ENCODE peak calls at places on chromosomes 11 and 22, in eight cellular contexts. One of them, this sample, is unnamed.

GRCh38 chr11:68927280-68928107 is 23.8 kb downstream of the IGHMBP2 start:
- DNase-seq in psoas muscle: no peak
- DNase-seq in neural progenitor cell: no peak
- DNase-seq in BE2C: no peak
- DNase-seq in GM23338: no peak
- DNase-seq in lung: no peak
- DNase-seq in PC-9: no peak
- DNase-seq in heart left ventricle: no peak
- DNase-seq in this sample: no peak

GRCh38 chr11:38411149-38411548 is 1813.1 kb upstream of the RAG2 start:
- DNase-seq in psoas muscle: no peak
- DNase-seq in neural progenitor cell: no peak
- DNase-seq in BE2C: no peak
- DNase-seq in GM23338: peak; percentile 8
- DNase-seq in lung: no peak
- DNase-seq in PC-9: no peak
- DNase-seq in heart left ventricle: no peak
- DNase-seq in this sample: no peak

GRCh38 chr11:95831198-95831883 is 41.0 kb downstream of the CEP57 start:
- DNase-seq in psoas muscle: no peak
- DNase-seq in neural progenitor cell: no peak
- DNase-seq in BE2C: no peak
- DNase-seq in GM23338: no peak
- DNase-seq in lung: no peak
- DNase-seq in PC-9: no peak
- DNase-seq in heart left ventricle: no peak
- DNase-seq in this sample: no peak

GRCh38 chr11:44744160-44744559 is 17.4 kb downstream of the TSPAN18 start:
- DNase-seq in psoas muscle: no peak
- DNase-seq in neural progenitor cell: no peak
- DNase-seq in BE2C: no peak
- DNase-seq in GM23338: no peak
- DNase-seq in lung: no peak
- DNase-seq in PC-9: no peak
- DNase-seq in heart left ventricle: no peak
- DNase-seq in this sample: no peak

GRCh38 chr22:49934144-49934890 is 15.9 kb downstream of the CRELD2 start:
- DNase-seq in psoas muscle: peak; percentile 81
- DNase-seq in neural progenitor cell: no peak
- DNase-seq in BE2C: no peak
- DNase-seq in GM23338: no peak
- DNase-seq in lung: peak; percentile 80
- DNase-seq in PC-9: peak; percentile 88
- DNase-seq in heart left ventricle: peak; percentile 87
- DNase-seq in this sample: no peak

GRCh38 chr22:41485033-41485432 is 16.1 kb downstream of the ACO2 start:
- DNase-seq in psoas muscle: no peak
- DNase-seq in neural progenitor cell: no peak
- DNase-seq in BE2C: no peak
- DNase-seq in GM23338: no peak
- DNase-seq in lung: no peak
- DNase-seq in PC-9: no peak
- DNase-seq in heart left ventricle: no peak
- DNase-seq in this sample: no peak

GRCh38 chr22:39519681-39520053 is 695 bp upstream of the ATF4 start:
- DNase-seq in psoas muscle: peak; percentile 64
- DNase-seq in neural progenitor cell: peak; percentile 86
- DNase-seq in BE2C: peak; percentile 68
- DNase-seq in GM23338: peak; percentile 77
- DNase-seq in lung: peak; percentile 56
- DNase-seq in PC-9: no peak
- DNase-seq in heart left ventricle: peak; percentile 71
- DNase-seq in this sample: no peak

GRCh38 chr11:42066113-42066512 is 606.7 kb upstream of the LRRC4C start:
- DNase-seq in psoas muscle: no peak
- DNase-seq in neural progenitor cell: no peak
- DNase-seq in BE2C: peak; percentile 36
- DNase-seq in GM23338: no peak
- DNase-seq in lung: no peak
- DNase-seq in PC-9: peak; percentile 3
- DNase-seq in heart left ventricle: peak; percentile 31
- DNase-seq in this sample: no peak

GRCh38 chr11:44619931-44620725 is 54.7 kb downstream of the CD82 start:
- DNase-seq in psoas muscle: no peak
- DNase-seq in neural progenitor cell: no peak
- DNase-seq in BE2C: no peak
- DNase-seq in GM23338: no peak
- DNase-seq in lung: peak; percentile 25
- DNase-seq in PC-9: no peak
- DNase-seq in heart left ventricle: no peak
- DNase-seq in this sample: no peak

GRCh38 chr22:46539169-46539568 is 1.7 kb upstream of the CELSR1 start:
- DNase-seq in psoas muscle: no peak
- DNase-seq in neural progenitor cell: no peak
- DNase-seq in BE2C: no peak
- DNase-seq in GM23338: no peak
- DNase-seq in lung: peak; percentile 66
- DNase-seq in PC-9: peak; percentile 58
- DNase-seq in heart left ventricle: peak; percentile 5
- DNase-seq in this sample: no peak

GRCh38 chr22:20249797-20250354 is 18.2 kb downstream of the RTN4R start:
- DNase-seq in psoas muscle: peak; percentile 53
- DNase-seq in neural progenitor cell: no peak
- DNase-seq in BE2C: peak; percentile 61
- DNase-seq in GM23338: no peak
- DNase-seq in lung: no peak
- DNase-seq in PC-9: no peak
- DNase-seq in heart left ventricle: peak; percentile 39
- DNase-seq in this sample: no peak

GRCh38 chr11:77454867-77455655 is 18.8 kb downstream of the PAK1 start:
- DNase-seq in psoas muscle: no peak
- DNase-seq in neural progenitor cell: no peak
- DNase-seq in BE2C: no peak
- DNase-seq in GM23338: no peak
- DNase-seq in lung: no peak
- DNase-seq in PC-9: no peak
- DNase-seq in heart left ventricle: no peak
- DNase-seq in this sample: no peak

GRCh38 chr11:124421043-124421442 is 3.6 kb downstream of the OR8B4 start:
- DNase-seq in psoas muscle: no peak
- DNase-seq in neural progenitor cell: no peak
- DNase-seq in BE2C: no peak
- DNase-seq in GM23338: no peak
- DNase-seq in lung: no peak
- DNase-seq in PC-9: no peak
- DNase-seq in heart left ventricle: no peak
- DNase-seq in this sample: no peak

GRCh38 chr11:2708757-2709281 is 9.0 kb upstream of the KCNQ1OT1 start:
- DNase-seq in psoas muscle: no peak
- DNase-seq in neural progenitor cell: no peak
- DNase-seq in BE2C: peak; percentile 25
- DNase-seq in GM23338: no peak
- DNase-seq in lung: no peak
- DNase-seq in PC-9: no peak
- DNase-seq in heart left ventricle: peak; percentile 23
- DNase-seq in this sample: no peak

GRCh38 chr11:62340269-62340901 is 3.1 kb downstream of the ASRGL1 start:
- DNase-seq in psoas muscle: peak; percentile 33
- DNase-seq in neural progenitor cell: peak; percentile 63
- DNase-seq in BE2C: peak; percentile 52
- DNase-seq in GM23338: peak; percentile 77
- DNase-seq in lung: peak; percentile 38
- DNase-seq in PC-9: peak; percentile 18
- DNase-seq in heart left ventricle: peak; percentile 47
- DNase-seq in this sample: no peak

GRCh38 chr22:24894220-24894975 is 52.1 kb downstream of the LHFPL7 start:
- DNase-seq in psoas muscle: peak; percentile 81
- DNase-seq in neural progenitor cell: no peak
- DNase-seq in BE2C: peak; percentile 86
- DNase-seq in GM23338: peak; percentile 15
- DNase-seq in lung: peak; percentile 92
- DNase-seq in PC-9: peak; percentile 81
- DNase-seq in heart left ventricle: peak; percentile 88
- DNase-seq in this sample: no peak

GRCh38 chr11:1553808-1554594 is 18.1 kb downstream of the DUSP8 start:
- DNase-seq in psoas muscle: no peak
- DNase-seq in neural progenitor cell: no peak
- DNase-seq in BE2C: no peak
- DNase-seq in GM23338: peak; percentile 82
- DNase-seq in lung: peak; percentile 77
- DNase-seq in PC-9: peak; percentile 75
- DNase-seq in heart left ventricle: peak; percentile 22
- DNase-seq in this sample: no peak

GRCh38 chr11:131867457-131868257 is 497.2 kb downstream of the NTM start:
- DNase-seq in psoas muscle: peak; percentile 53
- DNase-seq in neural progenitor cell: peak; percentile 84
- DNase-seq in BE2C: peak; percentile 15
- DNase-seq in GM23338: peak; percentile 87
- DNase-seq in lung: peak; percentile 54
- DNase-seq in PC-9: peak; percentile 11
- DNase-seq in heart left ventricle: peak; percentile 64
- DNase-seq in this sample: peak; percentile 37

DNA sequence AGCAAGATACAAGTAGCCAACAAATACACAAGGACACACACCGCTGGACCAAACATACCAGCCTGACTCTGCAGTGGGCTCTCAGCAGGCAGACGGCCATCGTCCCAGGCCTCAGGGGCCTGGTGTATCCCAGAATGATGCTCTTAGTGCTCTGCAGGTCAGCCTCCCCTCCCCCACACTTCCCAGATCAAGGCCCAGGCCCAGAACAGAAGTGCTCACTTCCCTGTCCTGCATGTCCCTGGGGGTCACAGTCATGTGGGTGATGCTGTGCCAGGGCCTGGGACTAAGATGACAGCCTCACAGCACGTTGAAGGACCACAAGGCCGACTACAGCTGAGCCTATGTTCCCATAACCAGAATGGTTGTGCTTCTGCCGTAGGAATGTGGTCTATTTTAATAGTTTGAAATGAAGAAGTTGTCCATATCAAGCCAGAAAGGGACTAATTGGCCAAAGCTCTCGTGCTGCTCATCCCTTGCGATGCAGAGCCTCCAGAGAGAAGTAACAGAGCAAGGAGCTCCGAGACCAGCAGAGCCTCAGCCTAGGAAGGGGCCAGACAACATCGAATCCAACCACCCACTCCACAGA is 48.6 kb downstream of the GAB4 start:
- DNase-seq in psoas muscle: no peak
- DNase-seq in neural progenitor cell: no peak
- DNase-seq in BE2C: no peak
- DNase-seq in GM23338: no peak
- DNase-seq in lung: peak; percentile 11
- DNase-seq in PC-9: no peak
- DNase-seq in heart left ventricle: no peak
- DNase-seq in this sample: no peak
- H3K27me3 ChIP-seq in psoas muscle: no peaks in the 10 kb centered on the region
- H3K27me3 ChIP-seq in neural progenitor cell: no peaks in the 10 kb centered on the region
- H3K27me3 ChIP-seq in BE2C: no peaks in the 10 kb centered on the region
- H3K27me3 ChIP-seq in GM23338: no peaks in the 10 kb centered on the region
- H3K27me3 ChIP-seq in lung: no peaks in the 10 kb centered on the region
- H3K27me3 ChIP-seq in PC-9: peaks cover 31% of the 10 kb centered on the region
- H3K27me3 ChIP-seq in heart left ventricle: no peaks in the 10 kb centered on the region
- H3K27me3 ChIP-seq in this sample: no peaks in the 10 kb centered on the region

DNA sequence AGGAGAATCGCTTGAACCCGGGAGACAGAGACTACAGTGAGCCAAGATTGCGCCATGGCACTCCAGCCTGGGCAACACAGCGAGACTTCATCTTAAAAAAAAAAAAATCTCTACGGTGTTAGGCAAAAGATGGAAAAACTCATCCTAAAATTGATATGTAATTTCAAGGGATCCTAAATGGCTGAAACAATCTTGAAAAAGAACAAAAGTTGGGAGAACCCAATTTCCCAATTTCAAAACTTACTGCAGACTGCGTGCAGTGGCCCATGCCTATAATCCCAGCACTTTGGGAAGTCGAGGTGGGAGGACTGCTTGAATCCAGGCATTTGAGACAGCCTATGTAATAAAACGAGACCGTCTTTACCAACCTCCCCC is 31.7 kb upstream of the TOP3B start:
- DNase-seq in psoas muscle: no peak
- DNase-seq in neural progenitor cell: no peak
- DNase-seq in BE2C: no peak
- DNase-seq in GM23338: no peak
- DNase-seq in lung: no peak
- DNase-seq in PC-9: no peak
- DNase-seq in heart left ventricle: no peak
- DNase-seq in this sample: no peak
- H3K27me3 ChIP-seq in psoas muscle: peaks cover under 1% of the 10 kb centered on the region
- H3K27me3 ChIP-seq in neural progenitor cell: peaks cover 100% of the 10 kb centered on the region
- H3K27me3 ChIP-seq in BE2C: peaks cover 17% of the 10 kb centered on the region
- H3K27me3 ChIP-seq in GM23338: peaks cover 97% of the 10 kb centered on the region
- H3K27me3 ChIP-seq in lung: no peaks in the 10 kb centered on the region
- H3K27me3 ChIP-seq in PC-9: peaks cover 58% of the 10 kb centered on the region
- H3K27me3 ChIP-seq in heart left ventricle: no peaks in the 10 kb centered on the region
- H3K27me3 ChIP-seq in this sample: no peaks in the 10 kb centered on the region

GRCh38 chr11:120994460-120994859 is 29.4 kb upstream of the TBCEL start:
- DNase-seq in psoas muscle: no peak
- DNase-seq in neural progenitor cell: no peak
- DNase-seq in BE2C: no peak
- DNase-seq in GM23338: no peak
- DNase-seq in lung: no peak
- DNase-seq in PC-9: no peak
- DNase-seq in heart left ventricle: no peak
- DNase-seq in this sample: no peak

GRCh38 chr11:120996973-120997372 is 26.9 kb upstream of the TBCEL start:
- DNase-seq in psoas muscle: no peak
- DNase-seq in neural progenitor cell: no peak
- DNase-seq in BE2C: no peak
- DNase-seq in GM23338: no peak
- DNase-seq in lung: no peak
- DNase-seq in PC-9: no peak
- DNase-seq in heart left ventricle: no peak
- DNase-seq in this sample: no peak

GRCh38 chr11:120998581-120998980 is 25.3 kb upstream of the TBCEL start:
- DNase-seq in psoas muscle: no peak
- DNase-seq in neural progenitor cell: no peak
- DNase-seq in BE2C: no peak
- DNase-seq in GM23338: no peak
- DNase-seq in lung: no peak
- DNase-seq in PC-9: no peak
- DNase-seq in heart left ventricle: no peak
- DNase-seq in this sample: no peak

GRCh38 chr11:120991830-120992686 is 31.8 kb upstream of the TBCEL start:
- DNase-seq in psoas muscle: no peak
- DNase-seq in neural progenitor cell: no peak
- DNase-seq in BE2C: no peak
- DNase-seq in GM23338: no peak
- DNase-seq in lung: no peak
- DNase-seq in PC-9: no peak
- DNase-seq in heart left ventricle: no peak
- DNase-seq in this sample: no peak

GRCh38 chr11:120995184-120995583 is 28.7 kb upstream of the TBCEL start:
- DNase-seq in psoas muscle: no peak
- DNase-seq in neural progenitor cell: no peak
- DNase-seq in BE2C: no peak
- DNase-seq in GM23338: no peak
- DNase-seq in lung: no peak
- DNase-seq in PC-9: no peak
- DNase-seq in heart left ventricle: no peak
- DNase-seq in this sample: no peak
- H3K27me3 ChIP-seq in psoas muscle: no peaks in the 10 kb centered on the region
- H3K27me3 ChIP-seq in neural progenitor cell: no peaks in the 10 kb centered on the region
- H3K27me3 ChIP-seq in BE2C: no peaks in the 10 kb centered on the region
- H3K27me3 ChIP-seq in GM23338: no peaks in the 10 kb centered on the region
- H3K27me3 ChIP-seq in lung: no peaks in the 10 kb centered on the region
- H3K27me3 ChIP-seq in PC-9: peaks cover 98% of the 10 kb centered on the region
- H3K27me3 ChIP-seq in heart left ventricle: peaks cover 3% of the 10 kb centered on the region
- H3K27me3 ChIP-seq in this sample: peaks cover 1% of the 10 kb centered on the region

GRCh38 chr11:115980747-115981475 is 476.7 kb upstream of the CADM1 start:
- DNase-seq in psoas muscle: no peak
- DNase-seq in neural progenitor cell: no peak
- DNase-seq in BE2C: no peak
- DNase-seq in GM23338: no peak
- DNase-seq in lung: no peak
- DNase-seq in PC-9: no peak
- DNase-seq in heart left ventricle: no peak
- DNase-seq in this sample: no peak
- H3K27me3 ChIP-seq in psoas muscle: no peaks in the 10 kb centered on the region
- H3K27me3 ChIP-seq in neural progenitor cell: peaks cover 46% of the 10 kb centered on the region
- H3K27me3 ChIP-seq in BE2C: no peaks in the 10 kb centered on the region
- H3K27me3 ChIP-seq in GM23338: peaks cover 16% of the 10 kb centered on the region
- H3K27me3 ChIP-seq in lung: no peaks in the 10 kb centered on the region
- H3K27me3 ChIP-seq in PC-9: peaks cover 5% of the 10 kb centered on the region
- H3K27me3 ChIP-seq in heart left ventricle: no peaks in the 10 kb centered on the region
- H3K27me3 ChIP-seq in this sample: no peaks in the 10 kb centered on the region